ENCODE peak calls at places on chromosomes 13 and 19, in five cellular contexts. B is testis; J is stimulated activated CD4-positive, alpha-beta T cell treated with anti-CD3 and anti-CD28 coated beads, Interleukin-2, amount 100 ng/mL, for 24 hours; T is occipital lobe; N is bronchial epithelial cell. K is an unnamed sample.

GRCh38 chr19:40745402-40745780 is 4.9 kb downstream of the ACTMAP start:
- DNase-seq in B (no peak), J (no peak), T (no peak), N (no peak), K (no peak)

GRCh38 chr19:6811378-6811777 is 38.9 kb downstream of the VAV1 start:
- DNase-seq in B (no peak), J (no peak), T (no peak), N (no peak), K (no peak)

GRCh38 chr13:47955836-47956235 is 45.2 kb downstream of the SUCLA2 start:
- DNase-seq in B (no peak), J (no peak), T (no peak), N (no peak), K (no peak)

GRCh38 chr19:10502524-10503001 is 593 bp downstream of the KEAP1 start:
- DNase-seq in B (peak), J (peak), T (peak), N (peak), K (peak)

GRCh38 chr19:16420781-16421386 is 50.9 kb downstream of the EPS15L1 start:
- DNase-seq in B (no peak), J (no peak), T (no peak), N (no peak), K (peak)

GRCh38 chr19:51607077-51607476 is 23.1 kb downstream of the SIGLEC5 start:
- DNase-seq in B (no peak), J (peak), T (no peak), N (no peak), K (no peak)

GRCh38 chr19:41927810-41928192 is 448 bp downstream of the ERFL start:
- DNase-seq in B (no peak), J (no peak), T (no peak), N (no peak), K (no peak)

GRCh38 chr19:16249826-16250434 is 52.2 kb downstream of the AP1M1 start:
- DNase-seq in B (no peak), J (no peak), T (no peak), N (no peak), K (no peak)

GRCh38 chr19:40687525-40688016 is 2.9 kb downstream of the NUMBL start:
- DNase-seq in B (peak), J (no peak), T (no peak), N (peak), K (peak)

GRCh38 chr19:10037367-10037766 is 24.1 kb downstream of the RDH8 start:
- DNase-seq in B (no peak), J (no peak), T (no peak), N (no peak), K (no peak)

GRCh38 chr19:48660854-48661731 is 11.7 kb downstream of the NTN5 start:
- DNase-seq in B (peak), J (peak), T (peak), N (peak), K (peak)

GRCh38 chr19:5463959-5464358 is 8.7 kb downstream of the ZNRF4 start:
- DNase-seq in B (no peak), J (no peak), T (no peak), N (no peak), K (no peak)

K was measured in right cardiac atrium.